ENCODE peak calls at places on chromosomes 11 and 22, in four cellular contexts. Z is Peyer's patch, I is hepatocyte, E is right atrium auricular region. K is an unnamed sample.
A peak's percentile ranks its signal among the peaks of the same experiment; 100 is the strongest.

GRCh38 chr11:11821899-11822298 is 19.9 kb upstream of the USP47 start:
- DNase-seq in I (no peak), Z (no peak), E (no peak), K (no peak)

GRCh38 chr11:1458340-1459218 is 28.0 kb downstream of the MOB2 start:
- DNase-seq in E (no peak), Z (peak; percentile 77), I (peak; percentile 75), K (no peak)

GRCh38 chr11:87007938-87008337 is 29.8 kb upstream of the TMEM135 start:
- DNase-seq in Z (no peak), I (no peak), E (no peak), K (no peak)

GRCh38 chr11:131955901-131956300 is 585.5 kb downstream of the NTM start:
- DNase-seq in E (no peak), Z (no peak), I (no peak), K (no peak)

GRCh38 chr11:95674669-95675358 is 114.8 kb downstream of the FAM76B start:
- DNase-seq in I (no peak), Z (no peak), E (no peak), K (no peak)

GRCh38 chr11:46345881-46346484 is 1.3 kb upstream of the DGKZ start:
- DNase-seq in Z (no peak), I (no peak), E (no peak), K (no peak)

GRCh38 chr11:7555067-7555699 is 41.4 kb downstream of the PPFIBP2 start:
- DNase-seq in I (peak; percentile 37), Z (peak; percentile 88), E (no peak), K (no peak)

GRCh38 chr11:2548596-2548995 is 103.8 kb downstream of the KCNQ1 start:
- DNase-seq in I (no peak), E (no peak), Z (peak; percentile 23), K (no peak)

GRCh38 chr11:12864316-12865156 is 144.6 kb upstream of the RASSF10 start:
- DNase-seq in E (no peak), Z (no peak), I (peak; percentile 79), K (no peak)

GRCh38 chr11:10973416-10973815 is 115.6 kb upstream of the ZBED5 start:
- DNase-seq in E (no peak), I (no peak), Z (no peak), K (no peak)

GRCh38 chr22:18968011-18968749 is 32.1 kb upstream of the PRODH start:
- DNase-seq in I (peak; percentile 76), Z (no peak), E (no peak), K (no peak)

GRCh38 chr11:128463386-128463829 is 124.0 kb downstream of the ETS1 start:
- DNase-seq in Z (no peak), I (peak; percentile 66), E (peak; percentile 82), K (no peak)

GRCh38 chr11:90919332-90919731 is 696.5 kb upstream of the CHORDC1 start:
- DNase-seq in E (no peak), I (no peak), Z (no peak), K (no peak)

GRCh38 chr11:27468643-27469332 is 3.8 kb downstream of the LGR4 start:
- DNase-seq in Z (no peak), I (peak; percentile 25), E (no peak), K (no peak)

GRCh38 chr11:22466351-22466750 is 128.2 kb downstream of the SLC17A6 start:
- DNase-seq in Z (no peak), E (no peak), I (no peak), K (no peak)

GRCh38 chr22:38462960-38463784 is 4.7 kb upstream of the KDELR3 start:
- DNase-seq in I (peak; percentile 74), E (no peak), Z (no peak), K (no peak)

GRCh38 chr11:93348931-93349330 is 18.4 kb downstream of the DEUP1 start:
- DNase-seq in E (no peak), Z (no peak), I (no peak), K (no peak)

GRCh38 chr11:96309001-96309642 is 33.9 kb downstream of the MAML2 start:
- DNase-seq in E (no peak), I (no peak), Z (no peak), K (no peak)

GRCh38 chr11:266676-267439 is 11.3 kb upstream of the NLRP6 start:
- DNase-seq in E (no peak), I (no peak), Z (peak; percentile 69), K (no peak)

GRCh38 chr22:16962501-16962900 is 45.5 kb downstream of the GAB4 start:
- DNase-seq in I (no peak), Z (no peak), E (peak; percentile 50), K (no peak)

GRCh38 chr11:3942956-3943497 is 87.6 kb downstream of the STIM1 start:
- DNase-seq in I (peak; percentile 14), E (no peak), Z (no peak), K (no peak)

GRCh38 chr22:46660604-46661201 is 40.5 kb downstream of the GRAMD4 start:
- DNase-seq in Z (peak; percentile 84), E (no peak), I (no peak), K (no peak)

GRCh38 chr22:37309221-37310074 is 27.1 kb downstream of the CYTH4 start:
- DNase-seq in I (no peak), Z (peak; percentile 80), E (no peak), K (peak; percentile 51)

GRCh38 chr22:37308385-37309200 is 26.3 kb downstream of the CYTH4 start:
- DNase-seq in I (no peak), Z (no peak), E (no peak), K (no peak)

GRCh38 chr22:37310815-37311595 is 28.7 kb downstream of the CYTH4 start:
- DNase-seq in E (peak; percentile 64), I (no peak), Z (no peak), K (no peak)

GRCh38 chr22:37311761-37312312 is 29.5 kb downstream of the CYTH4 start:
- DNase-seq in I (no peak), E (no peak), Z (no peak), K (no peak)

DNA sequence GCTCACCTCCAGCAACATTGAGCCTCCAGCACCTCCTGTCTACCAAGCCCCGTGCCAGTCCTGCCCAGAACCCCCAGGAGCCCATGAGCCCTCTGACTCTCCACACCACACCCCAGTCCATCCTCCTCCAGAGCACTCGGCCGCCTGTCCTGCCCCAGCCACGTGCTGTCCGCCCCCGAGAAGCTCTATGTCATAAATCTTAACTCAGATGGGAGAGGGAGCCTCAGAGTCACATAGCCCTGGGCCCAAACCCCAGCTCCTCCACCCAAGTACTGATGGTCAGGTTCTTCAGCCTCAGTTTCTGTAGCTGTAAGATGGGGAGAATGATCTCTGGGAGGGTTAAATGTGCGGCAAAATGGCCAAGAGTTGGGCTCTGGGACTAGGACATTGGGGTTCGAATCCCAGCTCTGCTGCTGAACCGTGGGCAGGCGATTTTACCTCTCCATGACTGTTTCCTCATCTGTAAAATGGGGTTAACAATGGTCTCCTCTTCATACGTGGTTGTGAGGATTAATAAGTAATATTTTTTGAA is 27.8 kb downstream of the CYTH4 start:
- DNase-seq in E (no peak), Z (no peak), I (no peak), K (no peak)
- H3K4me3 ChIP-seq in E (no peak overlapping the region), Z (no peak overlapping the region), I (no peak overlapping the region), K (peak overlapping the region; percentile 42)

GRCh38 chr11:60634151-60634550 is 65.3 kb upstream of the MS4A8 start:
- DNase-seq in Z (no peak), E (no peak), I (no peak), K (no peak)
- TF ChIP-seq CTCF in Z (no peak), E (no peak), I (peak; percentile 18), K (no peak)

DNA sequence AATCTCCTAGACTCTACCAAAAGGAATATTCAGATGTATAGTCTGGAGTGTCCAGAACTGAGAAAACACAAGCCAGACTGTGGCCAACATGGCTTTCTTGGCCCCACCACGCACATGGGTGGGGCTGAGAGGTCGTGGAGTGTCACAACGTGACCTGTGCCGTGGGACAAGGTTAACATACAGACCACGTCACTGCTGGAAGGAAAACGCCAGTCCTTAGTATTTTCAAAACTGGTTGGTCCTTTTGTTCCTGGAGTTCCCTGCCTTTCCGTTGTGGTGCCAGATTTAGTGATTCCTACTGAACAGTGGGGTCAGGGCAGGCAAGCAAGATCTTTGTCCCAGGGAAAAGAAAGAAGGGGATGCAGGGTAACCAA is 26.6 kb upstream of the MN1 start:
- DNase-seq in Z (no peak), I (no peak), E (no peak), K (no peak)
- H3K4me3 ChIP-seq in Z (no peak overlapping the region), I (no peak overlapping the region), E (no peak overlapping the region), K (no peak overlapping the region)

DNA sequence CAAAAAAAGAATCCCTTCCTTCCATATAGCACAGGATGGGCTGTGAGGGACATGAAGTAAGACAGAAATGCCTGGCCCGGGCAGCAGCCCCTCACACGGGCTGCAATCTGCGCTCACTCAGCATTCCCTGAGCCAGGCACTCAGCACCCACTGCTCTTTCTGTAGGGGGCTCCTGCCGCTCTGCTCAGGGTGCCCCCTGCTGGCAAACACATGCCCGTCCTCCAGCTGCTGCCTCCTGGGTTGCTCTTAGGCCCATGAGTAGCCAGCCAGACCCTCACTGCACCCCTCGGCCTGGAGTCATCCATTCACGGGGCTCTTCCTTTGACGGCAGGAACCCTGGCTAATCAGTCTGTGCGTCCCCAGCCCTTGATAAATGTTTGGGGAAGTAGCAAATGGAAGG is 6.9 kb downstream of the MCAT start:
- DNase-seq in Z (peak; percentile 77), I (peak; percentile 60), E (no peak), K (peak; percentile 61)
- TF ChIP-seq CTCF in Z (peak; percentile 45), I (peak; percentile 60), E (peak; percentile 35), K (peak; percentile 57)

GRCh38 chr11:120058931-120059330 is 79.0 kb downstream of the TRIM29 start:
- DNase-seq in E (no peak), I (no peak), Z (no peak), K (no peak)
- H3K4me3 ChIP-seq in E (no peak overlapping the region), I (no peak overlapping the region), Z (no peak overlapping the region), K (no peak overlapping the region)

DNA sequence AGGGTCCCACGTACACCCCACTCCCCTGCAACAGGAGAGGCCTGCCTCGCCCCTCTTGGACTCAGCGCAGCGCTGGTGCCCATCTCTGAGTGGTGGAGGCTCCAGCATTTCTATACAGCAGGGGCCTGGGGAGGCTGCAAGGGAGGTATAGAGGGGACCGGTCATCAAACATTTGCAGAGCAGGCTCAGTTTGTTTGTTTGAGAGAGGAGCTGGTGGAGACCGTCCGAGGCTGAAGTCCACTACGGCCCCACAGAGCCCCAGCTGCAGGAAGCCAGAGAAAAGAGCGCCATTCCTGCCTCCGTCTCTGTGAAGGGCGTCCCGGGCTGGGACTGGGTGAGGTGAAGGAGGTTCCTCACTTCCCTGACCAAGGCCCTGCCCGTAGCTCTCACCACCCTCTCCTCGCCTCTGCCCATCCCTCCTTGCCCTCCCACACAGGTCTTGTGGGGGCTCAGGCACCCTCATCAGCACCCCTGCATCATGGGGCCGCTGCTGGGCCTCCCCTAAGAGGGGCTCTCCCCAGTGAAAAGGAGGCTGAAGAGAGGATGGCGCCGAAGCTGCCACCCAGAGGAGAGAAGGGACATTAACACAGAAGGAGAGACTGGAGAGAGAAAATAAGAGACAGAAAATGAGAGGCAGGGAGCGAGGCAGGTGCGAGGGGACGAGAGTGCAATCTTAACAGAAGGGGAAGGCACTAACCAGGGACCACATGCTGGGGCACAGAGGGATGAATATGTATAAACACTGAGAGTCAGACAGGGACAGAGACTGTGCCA is 24.6 kb downstream of the RPUSD4 start:
- DNase-seq in Z (no peak), I (no peak), E (no peak), K (no peak)
- TF ChIP-seq CTCF in Z (no peak), I (peak; percentile 40), E (no peak), K (no peak)

DNA sequence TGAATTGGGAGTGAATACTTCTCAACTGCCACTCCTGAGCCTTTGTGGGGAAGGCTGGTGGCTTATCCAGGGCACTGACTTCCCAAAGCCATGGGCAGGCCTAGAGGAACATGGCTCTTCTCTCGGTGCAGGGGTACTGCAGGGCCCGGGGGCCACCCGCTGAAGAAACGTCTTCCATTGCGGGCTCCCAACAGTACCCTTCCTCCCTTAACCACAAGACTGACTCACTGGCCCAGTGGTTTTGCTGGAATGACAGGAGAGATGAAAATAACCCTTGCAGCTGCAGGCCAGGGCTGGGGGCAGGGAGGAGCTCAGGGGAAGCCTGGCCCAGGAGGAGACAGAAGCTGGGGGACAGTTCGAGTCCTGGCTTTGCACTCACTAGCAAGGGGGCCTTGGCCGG is 13.5 kb downstream of the TXN2 start:
- DNase-seq in I (peak; percentile 39), Z (no peak), E (no peak), K (no peak)
- H3K4me3 ChIP-seq in I (no peak overlapping the region), Z (no peak overlapping the region), E (no peak overlapping the region), K (no peak overlapping the region)